ENCODE peak calls at places on chromosomes 3 and 15, in four cellular contexts. One of them, this sample, is unnamed.

GRCh38 chr3:123286308-123287023 is 84.7 kb downstream of the SEC22A start:
- DNase-seq in astrocyte: peak
- DNase-seq in cardiac muscle cell: peak
- DNase-seq in left lung: no peak
- DNase-seq in this sample: no peak

GRCh38 chr3:13508496-13508895 is 28.4 kb downstream of the HDAC11 start:
- DNase-seq in astrocyte: no peak
- DNase-seq in cardiac muscle cell: no peak
- DNase-seq in left lung: no peak
- DNase-seq in this sample: peak

GRCh38 chr3:149717391-149718056 is 34.8 kb downstream of the COMMD2 start:
- DNase-seq in astrocyte: peak
- DNase-seq in cardiac muscle cell: peak
- DNase-seq in left lung: no peak
- DNase-seq in this sample: peak

GRCh38 chr3:15822281-15822680 is 24.5 kb upstream of the ANKRD28 start:
- DNase-seq in astrocyte: no peak
- DNase-seq in cardiac muscle cell: no peak
- DNase-seq in left lung: no peak
- DNase-seq in this sample: no peak

GRCh38 chr3:85875589-85875988 is 916.8 kb downstream of the CADM2 start:
- DNase-seq in astrocyte: no peak
- DNase-seq in cardiac muscle cell: no peak
- DNase-seq in left lung: no peak
- DNase-seq in this sample: no peak

GRCh38 chr15:64896371-64897069 is 15.2 kb upstream of the ANKDD1A start:
- DNase-seq in astrocyte: no peak
- DNase-seq in cardiac muscle cell: no peak
- DNase-seq in left lung: no peak
- DNase-seq in this sample: peak

GRCh38 chr3:31815631-31816440 is 165.2 kb downstream of the OSBPL10 start:
- DNase-seq in astrocyte: no peak
- DNase-seq in cardiac muscle cell: peak
- DNase-seq in left lung: no peak
- DNase-seq in this sample: no peak

GRCh38 chr3:121574449-121574848 is 6.7 kb downstream of the ARGFX start:
- DNase-seq in astrocyte: peak
- DNase-seq in cardiac muscle cell: no peak
- DNase-seq in left lung: no peak
- DNase-seq in this sample: no peak

GRCh38 chr3:172305552-172305951 is 142.7 kb downstream of the GHSR start:
- DNase-seq in astrocyte: peak
- DNase-seq in cardiac muscle cell: no peak
- DNase-seq in left lung: no peak
- DNase-seq in this sample: no peak

GRCh38 chr15:71752604-71753289 is 57.6 kb upstream of the NR2E3 start:
- DNase-seq in astrocyte: peak
- DNase-seq in cardiac muscle cell: peak
- DNase-seq in left lung: no peak
- DNase-seq in this sample: peak

GRCh38 chr15:84598993-84599392 is 1.8 kb upstream of the ZSCAN2 start:
- DNase-seq in astrocyte: peak
- DNase-seq in cardiac muscle cell: peak
- DNase-seq in left lung: no peak
- DNase-seq in this sample: no peak

GRCh38 chr15:94306700-94307650 is 75.6 kb downstream of the MCTP2 start:
- DNase-seq in astrocyte: peak
- DNase-seq in cardiac muscle cell: no peak
- DNase-seq in left lung: no peak
- DNase-seq in this sample: no peak

GRCh38 chr15:93205413-93205812 is 116.4 kb upstream of the RGMA start:
- DNase-seq in astrocyte: no peak
- DNase-seq in cardiac muscle cell: no peak
- DNase-seq in left lung: no peak
- DNase-seq in this sample: no peak

GRCh38 chr15:77659350-77660321 is 26.9 kb upstream of the LINGO1 start:
- DNase-seq in astrocyte: peak
- DNase-seq in cardiac muscle cell: peak
- DNase-seq in left lung: peak
- DNase-seq in this sample: no peak

GRCh38 chr3:51706788-51707731 is at the start of gene GRM2:
- DNase-seq in astrocyte: peak
- DNase-seq in cardiac muscle cell: peak
- DNase-seq in left lung: peak
- DNase-seq in this sample: peak

GRCh38 chr3:25430942-25431570 is 3.0 kb downstream of the RARB start:
- DNase-seq in astrocyte: no peak
- DNase-seq in cardiac muscle cell: no peak
- DNase-seq in left lung: no peak
- DNase-seq in this sample: no peak

GRCh38 chr15:70093481-70094309 is 4.0 kb downstream of the TLE3 start:
- DNase-seq in astrocyte: no peak
- DNase-seq in cardiac muscle cell: no peak
- DNase-seq in left lung: no peak
- DNase-seq in this sample: no peak

GRCh38 chr3:154745122-154745521 is 315.1 kb upstream of the GPR149 start:
- DNase-seq in astrocyte: no peak
- DNase-seq in cardiac muscle cell: no peak
- DNase-seq in left lung: no peak
- DNase-seq in this sample: no peak

GRCh38 chr3:177126015-177126773 is 71.1 kb downstream of the TBL1XR1 start:
- DNase-seq in astrocyte: peak
- DNase-seq in cardiac muscle cell: no peak
- DNase-seq in left lung: no peak
- DNase-seq in this sample: no peak

GRCh38 chr3:5201536-5201935 is 14.0 kb downstream of the EDEM1 start:
- DNase-seq in astrocyte: no peak
- DNase-seq in cardiac muscle cell: no peak
- DNase-seq in left lung: no peak
- DNase-seq in this sample: no peak

GRCh38 chr3:190554197-190554596 is 40.3 kb downstream of the IL1RAP start:
- DNase-seq in astrocyte: no peak
- DNase-seq in cardiac muscle cell: no peak
- DNase-seq in left lung: no peak
- DNase-seq in this sample: no peak

GRCh38 chr3:4587061-4587837 is 94.1 kb downstream of the ITPR1 start:
- DNase-seq in astrocyte: no peak
- DNase-seq in cardiac muscle cell: no peak
- DNase-seq in left lung: no peak
- DNase-seq in this sample: no peak

GRCh38 chr15:48609486-48609885 is 36.0 kb downstream of the FBN1 start:
- DNase-seq in astrocyte: no peak
- DNase-seq in cardiac muscle cell: no peak
- DNase-seq in left lung: no peak
- DNase-seq in this sample: no peak

GRCh38 chr3:120802916-120803315 is 60.4 kb downstream of the GTF2E1 start:
- DNase-seq in astrocyte: no peak
- DNase-seq in cardiac muscle cell: no peak
- DNase-seq in left lung: no peak
- DNase-seq in this sample: no peak

GRCh38 chr15:69591905-69592508 is 139.4 kb downstream of the RPLP1 start:
- DNase-seq in astrocyte: no peak
- DNase-seq in cardiac muscle cell: no peak
- DNase-seq in left lung: no peak
- DNase-seq in this sample: no peak

GRCh38 chr3:59429203-59429602 is 379.4 kb upstream of the CFAP20DC start:
- DNase-seq in astrocyte: no peak
- DNase-seq in cardiac muscle cell: no peak
- DNase-seq in left lung: no peak
- DNase-seq in this sample: no peak

GRCh38 chr3:157785071-157785826 is 282.0 kb upstream of the VEPH1 start:
- DNase-seq in astrocyte: peak
- DNase-seq in cardiac muscle cell: no peak
- DNase-seq in left lung: peak
- DNase-seq in this sample: no peak

GRCh38 chr3:97931218-97931617 is 41.0 kb downstream of the RIOX2 start:
- DNase-seq in astrocyte: no peak
- DNase-seq in cardiac muscle cell: no peak
- DNase-seq in left lung: no peak
- DNase-seq in this sample: no peak

GRCh38 chr15:70494861-70495571 is 268.3 kb downstream of the UACA start:
- DNase-seq in astrocyte: peak
- DNase-seq in cardiac muscle cell: peak
- DNase-seq in left lung: no peak
- DNase-seq in this sample: no peak

GRCh38 chr15:66308526-66308925 is 15.2 kb downstream of the DIS3L start:
- DNase-seq in astrocyte: no peak
- DNase-seq in cardiac muscle cell: no peak
- DNase-seq in left lung: no peak
- DNase-seq in this sample: no peak

GRCh38 chr15:27133244-27133643 is 162.3 kb downstream of the GABRG3 start:
- DNase-seq in astrocyte: no peak
- DNase-seq in cardiac muscle cell: no peak
- DNase-seq in left lung: no peak
- DNase-seq in this sample: no peak

GRCh38 chr3:170049146-170050000 is 11.6 kb downstream of the GPR160 start:
- DNase-seq in astrocyte: peak
- DNase-seq in cardiac muscle cell: no peak
- DNase-seq in left lung: peak
- DNase-seq in this sample: no peak

GRCh38 chr15:63308491-63308890 is 31.1 kb downstream of the APH1B start:
- DNase-seq in astrocyte: no peak
- DNase-seq in cardiac muscle cell: no peak
- DNase-seq in left lung: no peak
- DNase-seq in this sample: no peak

GRCh38 chr3:171056528-171056927 is 30.0 kb upstream of the SLC2A2 start:
- DNase-seq in astrocyte: peak
- DNase-seq in cardiac muscle cell: no peak
- DNase-seq in left lung: no peak
- DNase-seq in this sample: no peak
- H3K27ac ChIP-seq in astrocyte: peak
- H3K27ac ChIP-seq in cardiac muscle cell: no peak
- H3K27ac ChIP-seq in left lung: no peak
- H3K27ac ChIP-seq in this sample: no peak

DNA sequence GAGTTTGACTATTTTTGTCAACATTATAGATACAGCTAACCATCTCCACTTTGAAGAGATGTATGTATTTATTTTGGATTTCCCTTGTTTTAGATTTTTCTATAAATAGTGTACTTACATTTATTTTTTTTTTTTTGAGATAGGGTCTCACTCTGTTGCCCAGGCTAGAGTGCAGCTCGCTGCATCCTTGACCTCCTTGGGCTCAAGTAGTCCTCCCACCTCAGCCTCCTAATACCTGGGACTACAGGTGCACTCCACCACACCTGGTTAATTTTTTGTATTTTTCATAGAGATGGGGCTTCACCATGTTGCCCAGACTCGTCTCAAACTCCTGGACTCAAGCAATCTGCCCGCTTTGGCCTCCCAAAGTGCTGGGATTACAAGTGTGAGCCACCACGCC is 55.3 kb upstream of the TRPM1 start:
- DNase-seq in astrocyte: no peak
- DNase-seq in cardiac muscle cell: no peak
- DNase-seq in left lung: no peak
- DNase-seq in this sample: no peak
- H3K27ac ChIP-seq in astrocyte: no peak
- H3K27ac ChIP-seq in cardiac muscle cell: no peak
- H3K27ac ChIP-seq in left lung: no peak
- H3K27ac ChIP-seq in this sample: no peak

GRCh38 chr3:11212301-11212613 is 58.0 kb downstream of the HRH1 start:
- DNase-seq in astrocyte: peak
- DNase-seq in cardiac muscle cell: no peak
- DNase-seq in left lung: no peak
- DNase-seq in this sample: no peak

GRCh38 chr3:11214451-11214987 is 57.7 kb upstream of the ATG7 start:
- DNase-seq in astrocyte: no peak
- DNase-seq in cardiac muscle cell: no peak
- DNase-seq in left lung: no peak
- DNase-seq in this sample: no peak

GRCh38 chr3:11213810-11214450 is 58.3 kb upstream of the ATG7 start:
- DNase-seq in astrocyte: no peak
- DNase-seq in cardiac muscle cell: no peak
- DNase-seq in left lung: no peak
- DNase-seq in this sample: peak

GRCh38 chr3:11211531-11212300 is 57.4 kb downstream of the HRH1 start:
- DNase-seq in astrocyte: peak
- DNase-seq in cardiac muscle cell: no peak
- DNase-seq in left lung: no peak
- DNase-seq in this sample: peak

DNA sequence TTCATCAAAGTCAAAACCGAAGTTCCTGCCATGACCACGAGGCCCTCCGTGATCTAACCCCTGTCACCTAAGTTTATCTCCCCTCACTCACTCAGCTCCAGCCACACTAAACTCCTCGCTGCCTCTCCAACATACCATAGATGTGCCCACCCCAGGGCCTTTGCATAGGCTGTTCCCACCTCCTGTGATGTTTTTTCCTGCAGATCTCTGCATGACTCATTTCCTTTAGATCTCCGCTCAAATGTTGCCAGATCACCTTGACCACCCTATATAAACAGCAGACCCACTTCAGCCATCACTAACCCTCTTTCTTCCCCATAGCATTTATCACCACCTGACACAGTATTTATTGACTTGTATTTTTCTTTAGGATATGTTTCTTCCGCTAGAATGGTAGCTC is 58.5 kb downstream of the HRH1 start:
- DNase-seq in astrocyte: no peak
- DNase-seq in cardiac muscle cell: no peak
- DNase-seq in left lung: no peak
- DNase-seq in this sample: no peak
- H3K27ac ChIP-seq in astrocyte: peak
- H3K27ac ChIP-seq in cardiac muscle cell: no peak
- H3K27ac ChIP-seq in left lung: no peak
- H3K27ac ChIP-seq in this sample: peak

GRCh38 chr15:95684693-95685115 is 645.8 kb upstream of the NR2F2 start:
- DNase-seq in astrocyte: peak
- DNase-seq in cardiac muscle cell: no peak
- DNase-seq in left lung: no peak
- DNase-seq in this sample: no peak
- H3K27ac ChIP-seq in astrocyte: peak
- H3K27ac ChIP-seq in cardiac muscle cell: no peak
- H3K27ac ChIP-seq in left lung: no peak
- H3K27ac ChIP-seq in this sample: no peak

GRCh38 chr3:30311781-30312180 is 294.6 kb upstream of the TGFBR2 start:
- DNase-seq in astrocyte: no peak
- DNase-seq in cardiac muscle cell: peak
- DNase-seq in left lung: no peak
- DNase-seq in this sample: no peak
- H3K27ac ChIP-seq in astrocyte: no peak
- H3K27ac ChIP-seq in cardiac muscle cell: no peak
- H3K27ac ChIP-seq in left lung: no peak
- H3K27ac ChIP-seq in this sample: no peak

DNA sequence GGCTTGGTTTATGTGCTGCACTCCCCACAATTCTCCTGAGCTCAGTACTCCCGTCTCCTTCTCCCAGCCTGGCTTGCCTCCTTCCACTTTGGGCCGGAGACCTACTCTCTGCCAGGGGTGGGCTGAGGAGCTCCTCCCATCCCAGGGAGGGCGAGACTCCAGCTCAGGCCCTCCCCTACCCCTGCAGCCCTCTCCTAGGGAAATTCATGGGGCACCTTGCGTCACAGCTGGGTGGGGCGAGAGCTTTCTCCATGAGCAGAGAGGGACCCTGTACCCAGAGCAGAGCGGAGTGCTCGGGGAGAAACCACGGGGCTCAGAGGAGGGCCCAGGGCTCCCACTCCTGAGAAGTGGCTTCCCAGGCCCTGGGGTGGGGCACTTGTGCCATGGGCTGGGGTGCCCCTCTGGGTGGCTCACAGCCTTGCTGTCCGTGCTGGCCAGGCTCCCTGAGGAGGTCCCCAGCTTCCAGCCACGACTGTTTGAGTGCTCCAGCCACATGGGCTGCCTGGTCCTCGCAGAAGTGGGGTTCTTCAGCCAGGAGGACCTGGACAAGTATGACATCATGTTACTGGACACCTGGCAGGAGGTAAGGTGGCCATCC is 13.3 kb downstream of the VILL start:
- DNase-seq in astrocyte: no peak
- DNase-seq in cardiac muscle cell: no peak
- DNase-seq in left lung: no peak
- DNase-seq in this sample: peak
- H3K27ac ChIP-seq in astrocyte: no peak
- H3K27ac ChIP-seq in cardiac muscle cell: no peak
- H3K27ac ChIP-seq in left lung: no peak
- H3K27ac ChIP-seq in this sample: peak

This sample was measured in aorta.